ENCODE peak calls at places on chromosomes 7 and 10, in nine cellular contexts. N is hepatocyte; I is myocyte; V is activated naive CD8-positive, alpha-beta T cell treated with anti-CD3 and anti-CD28 coated beads, Interleukin-2, amount 50 U/mL, for 16 hours; Y is T-cell; Q is left ventricle myocardium inferior; J is activated T-cell treated with anti-CD3 and anti-CD28 coated beads for 1 hour; A is GM03348; Z is AG20443. P is an unnamed sample.

GRCh38 chr10:126006264-126006663 is 109.9 kb downstream of the FANK1 start:
- DNase-seq in N (no peak), I (no peak), V (no peak), Y (no peak), Q (no peak), J (no peak), A (no peak), Z (no peak), P (no peak)

GRCh38 chr7:22087861-22088260 is 142.2 kb upstream of the CDCA7L start:
- DNase-seq in N (no peak), I (no peak), V (no peak), Y (no peak), Q (no peak), J (no peak), A (no peak), Z (no peak), P (no peak)

GRCh38 chr10:71790749-71791440 is 17.6 kb upstream of the VSIR start:
- DNase-seq in N (no peak), I (no peak), V (no peak), Y (no peak), Q (no peak), J (no peak), A (no peak), Z (no peak), P (no peak)

GRCh38 chr10:79298403-79299244 is 48.6 kb upstream of the PPIF start:
- DNase-seq in N (peak), I (peak), V (no peak), Y (no peak), Q (no peak), J (no peak), A (peak), Z (peak), P (peak)

GRCh38 chr10:17453377-17454091 is 861 bp downstream of the ST8SIA6 start:
- DNase-seq in N (peak), I (peak), V (no peak), Y (peak), Q (peak), J (peak), A (peak), Z (peak), P (no peak)

GRCh38 chr7:5625938-5626337 is 155.5 kb downstream of the RNF216 start:
- DNase-seq in N (peak), I (peak), V (no peak), Y (no peak), Q (no peak), J (no peak), A (peak), Z (peak), P (no peak)

GRCh38 chr7:115476666-115477065 is 553.9 kb downstream of the TFEC start:
- DNase-seq in N (peak), I (no peak), V (no peak), Y (no peak), Q (no peak), J (no peak), A (peak), Z (peak), P (no peak)

GRCh38 chr7:89072094-89072493 is 276.6 kb upstream of the TEX47 start:
- DNase-seq in N (no peak), I (peak), V (no peak), Y (no peak), Q (no peak), J (no peak), A (no peak), Z (no peak), P (no peak)

GRCh38 chr7:131015131-131015954 is 281.3 kb upstream of the KLF14 start:
- DNase-seq in N (no peak), I (no peak), V (no peak), Y (no peak), Q (no peak), J (no peak), A (peak), Z (peak), P (no peak)

GRCh38 chr7:128885370-128886187 is 22.9 kb downstream of the ATP6V1F start:
- DNase-seq in N (no peak), I (no peak), V (no peak), Y (no peak), Q (no peak), J (no peak), A (no peak), Z (no peak), P (no peak)

GRCh38 chr7:90222811-90223725 is 11.5 kb downstream of the STEAP2 start:
- DNase-seq in N (no peak), I (peak), V (no peak), Y (no peak), Q (peak), J (no peak), A (peak), Z (peak), P (no peak)

GRCh38 chr7:5622746-5623145 is 158.7 kb downstream of the RNF216 start:
- DNase-seq in N (no peak), I (no peak), V (no peak), Y (no peak), Q (no peak), J (no peak), A (no peak), Z (no peak), P (no peak)

GRCh38 chr10:114603943-114604342 is 54.1 kb downstream of the ABLIM1 start:
- DNase-seq in N (peak), I (no peak), V (no peak), Y (no peak), Q (no peak), J (no peak), A (no peak), Z (no peak), P (no peak)

GRCh38 chr10:71589617-71590551 is 129.7 kb downstream of the C10orf105 start:
- DNase-seq in N (no peak), I (no peak), V (no peak), Y (no peak), Q (no peak), J (no peak), A (no peak), Z (no peak), P (no peak)

GRCh38 chr7:15046851-15047250 is 144.3 kb upstream of the DGKB start:
- DNase-seq in N (peak), I (no peak), V (no peak), Y (no peak), Q (no peak), J (no peak), A (no peak), Z (no peak), P (no peak)

GRCh38 chr7:77655836-77656455 is 40.3 kb upstream of the RSBN1L start:
- DNase-seq in N (no peak), I (no peak), V (no peak), Y (no peak), Q (no peak), J (no peak), A (no peak), Z (no peak), P (no peak)

GRCh38 chr7:99805641-99806040 is 21.7 kb upstream of the CYP3A4 start:
- DNase-seq in N (no peak), I (no peak), V (no peak), Y (no peak), Q (no peak), J (no peak), A (no peak), Z (no peak), P (no peak)

GRCh38 chr7:123633553-123633952 is 22.1 kb upstream of the LMOD2 start:
- DNase-seq in N (no peak), I (peak), V (no peak), Y (no peak), Q (no peak), J (no peak), A (peak), Z (peak), P (no peak)